ENCODE peak calls at places on chromosomes 5 and 9, in four cellular contexts. E is HuH-7, S is NCI-H1694, K is T47D. R is an unnamed sample.

GRCh38 chr9:7196467-7196866 is 438.7 kb downstream of the KDM4C start:
- DNase-seq in K (no peak), E (no peak), S (no peak), R (no peak)

GRCh38 chr5:10595678-10596309 is 31.9 kb downstream of the ANKRD33B start:
- DNase-seq in K (peak), E (no peak), S (peak), R (peak)

GRCh38 chr9:4721736-4722135 is 19.3 kb downstream of the AK3 start:
- DNase-seq in K (no peak), S (no peak), E (no peak), R (no peak)

GRCh38 chr9:93908591-93909241 is 46.4 kb downstream of the BARX1 start:
- DNase-seq in K (peak), S (no peak), E (no peak), R (no peak)

GRCh38 chr9:136341042-136341655 is 13.8 kb downstream of the GPSM1 start:
- DNase-seq in S (no peak), E (no peak), K (no peak), R (no peak)

GRCh38 chr9:134367796-134368490 is 41.7 kb downstream of the RXRA start:
- DNase-seq in S (no peak), K (peak), E (no peak), R (no peak)

GRCh38 chr9:75500479-75500878 is 390.0 kb upstream of the PCSK5 start:
- DNase-seq in E (no peak), S (no peak), K (no peak), R (no peak)

GRCh38 chr9:125789196-125789595 is 42.0 kb downstream of the PBX3 start:
- DNase-seq in S (no peak), K (no peak), E (no peak), R (no peak)

GRCh38 chr5:135534609-135535419 is 950 bp downstream of the NEUROG1 start:
- DNase-seq in K (no peak), S (no peak), E (no peak), R (no peak)

GRCh38 chr5:139474815-139475791 is 4.3 kb downstream of the SMIM33 start:
- DNase-seq in E (no peak), S (no peak), K (no peak), R (no peak)

GRCh38 chr9:83304686-83305085 is 233.5 kb downstream of the FRMD3 start:
- DNase-seq in S (peak), E (no peak), K (no peak), R (peak)

GRCh38 chr5:170223906-170224305 is 8.9 kb upstream of the C5orf58 start:
- DNase-seq in K (no peak), E (no peak), S (no peak), R (no peak)